ENCODE peak calls at places on chromosomes 6 and 20, in seven cellular contexts. V is hepatocyte, Q is OCI-LY7, F is coronary artery, A is transverse colon, C is progenitor cell of endocrine pancreas, S is osteocyte. T is an unnamed sample.

GRCh38 chr20:7856756-7857155 is 83.5 kb downstream of the HAO1 start:
- DNase-seq in S (no peak), Q (peak), F (no peak), V (no peak), A (no peak), C (no peak), T (no peak)

GRCh38 chr6:151391021-151391470 is 313 bp downstream of the ZBTB2 start:
- DNase-seq in A (peak), C (peak), F (peak), Q (peak), V (peak), S (peak), T (peak)

GRCh38 chr20:64090165-64090564 is 6.0 kb upstream of the LKAAEAR1 start:
- DNase-seq in V (no peak), C (no peak), A (no peak), S (no peak), Q (no peak), F (no peak), T (no peak)

GRCh38 chr20:51763965-51764602 is 4.1 kb downstream of the ATP9A start:
- DNase-seq in S (no peak), F (no peak), C (no peak), A (no peak), V (no peak), Q (no peak), T (no peak)

GRCh38 chr6:21132856-21133610 is 460.5 kb upstream of the SOX4 start:
- DNase-seq in S (no peak), C (no peak), F (no peak), V (no peak), A (no peak), Q (no peak), T (no peak)

GRCh38 chr6:26502169-26502568 is 2.1 kb downstream of the BTN1A1 start:
- DNase-seq in V (peak), F (no peak), A (no peak), S (no peak), C (no peak), Q (peak), T (no peak)

GRCh38 chr6:44034931-44035345 is 92.3 kb downstream of the MRPL14 start:
- DNase-seq in S (no peak), C (no peak), Q (no peak), V (no peak), A (no peak), F (peak), T (no peak)

GRCh38 chr20:5364997-5365597 is 48.3 kb upstream of the PROKR2 start:
- DNase-seq in S (no peak), A (no peak), V (no peak), F (no peak), C (no peak), Q (no peak), T (no peak)

GRCh38 chr6:160365117-160365516 is 16.9 kb downstream of the SLC22A3 start:
- DNase-seq in F (no peak), C (no peak), A (no peak), Q (no peak), S (no peak), V (no peak), T (no peak)

GRCh38 chr20:20003088-20003954 is 13.8 kb upstream of the NAA20 start:
- DNase-seq in F (peak), V (no peak), A (peak), S (no peak), C (no peak), Q (no peak), T (no peak)

GRCh38 chr6:165717732-165718465 is 54.9 kb upstream of the PDE10A start:
- DNase-seq in V (no peak), C (no peak), S (no peak), Q (no peak), A (no peak), F (no peak), T (no peak)

GRCh38 chr20:34562643-34563042 is 4.1 kb downstream of the MAP1LC3A start:
- DNase-seq in A (no peak), Q (peak), S (no peak), F (no peak), C (no peak), V (no peak), T (no peak)
- TF ChIP-seq CTCF in A (no peak), Q (peak), S (peak), F (no peak), C (peak), V (peak), T (no peak)

DNA sequence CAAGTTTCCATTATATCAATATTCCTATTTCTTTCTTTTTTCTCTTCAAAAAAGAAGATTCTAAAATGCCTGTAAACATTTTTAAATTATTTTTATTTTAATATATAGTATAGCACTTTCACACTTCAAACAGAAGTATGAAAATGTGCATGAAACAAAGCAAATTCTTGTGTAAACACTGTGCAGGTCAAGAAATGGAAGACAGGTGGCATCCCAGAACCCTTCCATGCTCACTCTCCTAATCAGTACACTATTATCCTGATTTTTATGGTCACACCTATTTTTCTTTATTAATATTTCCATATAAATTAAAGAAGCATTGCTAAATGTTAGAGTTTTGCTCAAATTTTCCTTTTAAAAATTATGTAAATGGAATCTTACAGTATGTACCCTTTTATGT is 561.6 kb upstream of the RNF217 start:
- DNase-seq in C (no peak), A (no peak), V (no peak), Q (no peak), F (no peak), S (no peak), T (no peak)
- TF ChIP-seq CTCF in C (peak), A (no peak), V (peak), Q (no peak), F (no peak), S (peak), T (no peak)

DNA sequence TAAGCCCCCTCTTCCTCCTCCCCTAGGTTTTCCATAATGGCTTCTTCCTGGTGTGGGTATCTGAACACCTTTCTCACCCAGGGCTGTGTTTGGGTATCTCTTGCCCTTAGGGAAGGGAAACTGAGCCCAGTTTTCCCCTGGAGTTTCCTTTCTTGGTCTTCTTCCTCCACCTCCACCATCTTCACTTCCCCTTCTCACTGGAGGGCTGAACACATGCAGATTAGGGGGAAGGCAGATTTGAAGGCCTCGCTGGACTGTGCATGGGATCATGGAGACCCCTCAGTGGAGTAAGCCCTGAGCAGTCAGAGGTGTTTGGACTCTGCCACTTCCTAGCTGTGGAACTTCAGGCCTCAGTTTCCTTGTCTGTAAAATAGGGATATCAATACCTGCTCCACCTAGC is 27.8 kb downstream of the FOXP4 start:
- DNase-seq in F (no peak), C (no peak), V (no peak), A (no peak), S (no peak), Q (no peak), T (no peak)
- TF ChIP-seq CTCF in F (no peak), C (no peak), V (no peak), A (no peak), S (no peak), Q (no peak), T (no peak)

GRCh38 chr20:42482808-42483207 is 706.9 kb downstream of the PTPRT start:
- DNase-seq in C (no peak), F (no peak), Q (no peak), V (no peak), S (no peak), A (no peak), T (no peak)

GRCh38 chr20:42484790-42485365 is 704.8 kb downstream of the PTPRT start:
- DNase-seq in V (no peak), A (no peak), Q (no peak), F (no peak), C (no peak), S (no peak), T (no peak)

GRCh38 chr20:42484335-42484734 is 705.4 kb downstream of the PTPRT start:
- DNase-seq in C (no peak), Q (no peak), F (no peak), S (no peak), A (no peak), V (peak), T (peak)

GRCh38 chr20:42485566-42485965 is 704.1 kb downstream of the PTPRT start:
- DNase-seq in Q (no peak), F (no peak), C (no peak), S (no peak), A (no peak), V (no peak), T (no peak)

DNA sequence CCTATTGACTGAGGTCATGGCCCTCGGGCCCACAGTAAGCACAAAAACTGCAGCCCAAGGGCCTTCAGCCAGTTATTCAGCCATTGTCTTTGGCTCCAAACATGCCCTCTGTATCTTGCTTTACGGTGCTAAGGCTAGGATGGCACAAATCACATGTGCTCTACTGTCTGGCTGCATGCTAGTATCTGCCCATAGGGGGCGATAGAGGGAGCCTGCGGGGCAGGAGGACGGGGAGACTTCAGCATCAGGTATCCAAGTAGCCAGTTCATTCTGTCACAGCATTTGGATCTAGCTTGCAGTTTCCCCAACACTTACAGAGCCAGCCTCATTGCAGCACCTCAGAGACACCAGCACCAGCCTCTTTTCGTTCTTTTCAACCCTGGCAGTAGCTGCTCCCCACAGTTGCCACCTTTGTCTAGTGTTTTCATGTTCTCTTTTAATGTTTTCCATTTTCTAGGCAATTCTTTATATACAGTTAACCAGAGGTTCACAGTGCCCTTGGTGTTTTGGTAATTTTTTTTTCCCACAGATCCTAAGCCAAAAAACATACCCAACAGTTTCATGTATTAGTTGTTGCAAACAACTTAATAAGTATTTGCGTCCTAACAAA is 705.9 kb downstream of the PTPRT start:
- DNase-seq in V (peak), S (no peak), F (no peak), Q (peak), C (no peak), A (peak), T (no peak)
- TF ChIP-seq CTCF in V (peak), S (peak), F (no peak), Q (peak), C (peak), A (no peak), T (no peak)

T was measured in breast epithelium.